ENCODE peak calls at places on chromosomes 6 and 20, in five cellular contexts. A is A549, I is IMR-90, T is tibial nerve, Y is transverse colon. M is an unnamed sample.

GRCh38 chr20:63379296-63379695 is 18.1 kb upstream of the CHRNA4 start:
- DNase-seq in A (no peak), I (no peak), T (no peak), Y (no peak), M (no peak)

GRCh38 chr6:139917943-139918342 is 543.5 kb upstream of the CITED2 start:
- DNase-seq in A (no peak), I (no peak), T (no peak), Y (no peak), M (no peak)

GRCh38 chr6:41191569-41191968 is 9.4 kb downstream of the TREML2 start:
- DNase-seq in A (peak; percentile 8), I (no peak), T (no peak), Y (peak; percentile 15), M (no peak)

GRCh38 chr6:54525731-54526130 is 217.5 kb downstream of the TINAG start:
- DNase-seq in A (no peak), I (peak; percentile 26), T (no peak), Y (no peak), M (no peak)

GRCh38 chr20:48638546-48638945 is 189.3 kb downstream of the PREX1 start:
- DNase-seq in A (no peak), I (peak; percentile 51), T (no peak), Y (no peak), M (no peak)

GRCh38 chr20:36784900-36785299 is 11.3 kb upstream of the DSN1 start:
- DNase-seq in A (no peak), I (peak; percentile 39), T (no peak), Y (no peak), M (no peak)

GRCh38 chr20:1934162-1934561 is 39.0 kb downstream of the SIRPA start:
- DNase-seq in A (no peak), I (peak; percentile 90), T (no peak), Y (no peak), M (no peak)

GRCh38 chr20:8299921-8300320 is 167.9 kb downstream of the PLCB1 start:
- DNase-seq in A (no peak), I (peak; percentile 81), T (no peak), Y (no peak), M (no peak)

GRCh38 chr20:1423625-1424106 is 30.8 kb upstream of the FKBP1A start:
- DNase-seq in A (no peak), I (peak; percentile 69), T (no peak), Y (peak; percentile 65), M (no peak)

GRCh38 chr6:34601706-34602105 is 45.6 kb upstream of the SPDEF start:
- DNase-seq in A (no peak), I (no peak), T (no peak), Y (no peak), M (peak; percentile 83)

GRCh38 chr6:30679765-30680535 is 6.5 kb downstream of the PPP1R18 start:
- DNase-seq in A (no peak), I (no peak), T (no peak), Y (no peak), M (no peak)

GRCh38 chr6:32637219-32637880 is at the start of gene HLA-DQA1:
- DNase-seq in A (no peak), I (no peak), T (no peak), Y (no peak), M (peak; percentile 21)
- H3K4me1 ChIP-seq in A (no peaks in the 10 kb centered on the region), I (no peaks in the 10 kb centered on the region), T (no peaks in the 10 kb centered on the region), Y (no peaks in the 10 kb centered on the region), M (no peaks in the 10 kb centered on the region)

GRCh38 chr20:45857114-45857835 is at the start of the genes ACOT8 and ZSWIM3:
- DNase-seq in A (peak; percentile 100), I (peak; percentile 100), T (peak; percentile 91), Y (peak; percentile 95), M (peak; percentile 99)
- TF ChIP-seq POLR2A in A (peak; percentile 70), I (peak; percentile 18), T (peak; percentile 79), Y (peak; percentile 84), M (no peak)

DNA sequence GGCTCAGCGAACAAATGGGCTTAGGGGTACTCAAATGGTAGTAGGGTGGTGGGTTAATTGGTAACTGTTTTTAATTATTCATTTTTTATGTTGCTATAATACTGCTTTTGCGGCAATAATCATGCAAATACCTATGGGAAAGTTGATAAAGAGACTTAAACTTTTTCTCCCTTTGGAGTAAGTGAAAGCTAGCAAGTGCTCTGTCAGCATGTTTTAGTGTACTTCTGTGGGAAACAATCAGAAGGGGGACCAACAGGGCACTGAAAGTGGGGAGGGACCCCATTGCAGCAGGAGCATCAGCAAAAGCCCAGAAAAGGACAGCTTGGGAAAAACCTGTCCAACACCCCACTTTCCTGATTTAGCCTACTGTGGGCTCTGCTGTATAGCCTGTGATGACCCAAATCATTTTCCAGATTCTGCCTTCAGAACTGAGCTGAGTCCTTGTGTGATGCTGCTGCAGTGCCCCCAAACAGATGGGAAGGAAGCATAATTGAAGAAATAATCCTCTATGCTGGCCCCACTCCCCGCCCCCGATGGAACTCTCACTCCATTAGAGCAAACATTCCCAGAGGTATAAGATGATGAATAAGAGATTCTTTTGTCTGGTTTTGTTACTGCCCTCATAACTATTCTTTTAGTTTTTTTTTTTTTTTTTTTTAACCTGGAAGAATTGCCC is 322.8 kb downstream of the CD83 start:
- DNase-seq in A (no peak), I (peak; percentile 4), T (no peak), Y (no peak), M (no peak)
- H3K4me1 ChIP-seq in A (peaks cover 9% of the 10 kb centered on the region), I (peaks cover 9% of the 10 kb centered on the region), T (no peaks in the 10 kb centered on the region), Y (peaks cover 3% of the 10 kb centered on the region), M (peaks cover 20% of the 10 kb centered on the region)

DNA sequence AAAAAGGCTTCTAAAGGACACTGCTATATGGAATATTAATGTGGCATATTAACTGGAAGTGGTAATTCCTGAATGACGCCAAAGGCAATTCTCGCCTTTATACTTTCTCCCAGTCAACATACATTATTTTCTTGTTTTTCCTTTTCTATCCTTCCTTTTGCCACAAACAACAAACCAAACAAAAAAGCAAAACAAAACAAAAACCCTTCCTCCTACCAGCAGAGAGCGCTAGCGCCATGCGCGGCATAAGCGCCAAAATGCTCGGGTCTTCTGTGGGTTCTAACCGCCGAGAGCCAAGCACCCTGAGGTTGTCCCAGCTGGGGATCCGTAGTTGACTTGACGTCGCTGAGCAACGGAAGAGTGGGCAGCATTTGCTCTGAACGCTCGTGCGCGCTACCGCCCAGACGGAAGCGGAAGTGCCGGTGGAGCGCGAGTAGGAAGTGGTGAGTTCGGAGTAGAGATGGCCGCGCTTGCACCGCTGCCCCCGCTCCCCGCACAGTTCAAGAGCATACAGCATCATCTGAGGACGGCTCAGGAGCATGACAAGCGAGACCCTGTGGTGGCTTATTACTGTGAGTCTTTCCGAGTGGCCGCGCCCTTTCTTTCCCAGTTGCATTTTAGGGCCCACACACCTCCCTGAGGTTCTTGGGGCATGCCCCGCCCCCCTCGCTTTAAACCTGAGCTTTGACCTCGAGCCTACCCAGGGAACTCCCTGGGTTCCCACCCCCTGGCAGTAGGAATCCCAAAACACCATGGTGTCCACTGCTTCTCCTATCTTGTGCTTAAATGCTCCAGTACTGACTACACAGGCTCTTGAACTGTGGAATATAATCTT is at the start of the genes NMBR and VTA1:
- DNase-seq in A (peak; percentile 83), I (peak; percentile 100), T (peak; percentile 91), Y (peak; percentile 98), M (peak; percentile 98)
- TF ChIP-seq POLR2A in A (peak; percentile 64), I (peak; percentile 56), T (peak; percentile 45), Y (peak; percentile 42), M (no peak)

GRCh38 chr6:66326228-66326627 is 619.2 kb upstream of the EYS start:
- DNase-seq in A (no peak), I (no peak), T (no peak), Y (no peak), M (no peak)
- H3K4me1 ChIP-seq in A (no peaks in the 10 kb centered on the region), I (no peaks in the 10 kb centered on the region), T (no peaks in the 10 kb centered on the region), Y (no peaks in the 10 kb centered on the region), M (no peaks in the 10 kb centered on the region)

GRCh38 chr6:44076366-44077200 is 50.7 kb downstream of the MRPL14 start:
- DNase-seq in A (no peak), I (no peak), T (no peak), Y (peak; percentile 56), M (peak; percentile 54)
- TF ChIP-seq POLR2A in A (no peak), I (no peak), T (no peak), Y (no peak), M (no peak)

M was measured in testis.